ENCODE peak calls at places on chromosome 20, in five cellular contexts. O is BE2C; F is CD8-positive, alpha-beta T cell; I is MM.1S; D is effector memory CD4-positive, alpha-beta T cell. Q is an unnamed sample.

GRCh38 chr20:3276400-3277015 is 37.5 kb upstream of the SLC4A11 start:
- DNase-seq in O (no peak), F (no peak), I (peak; percentile 25), D (no peak), Q (peak; percentile 64)

GRCh38 chr20:19977373-19977770 is 39.8 kb upstream of the NAA20 start:
- DNase-seq in O (no peak), F (no peak), I (no peak), D (no peak), Q (no peak)

GRCh38 chr20:53736757-53737403 is 143.2 kb upstream of the ZNF217 start:
- DNase-seq in O (no peak), F (no peak), I (peak; percentile 52), D (no peak), Q (peak; percentile 56)

GRCh38 chr20:10984899-10985298 is 311.1 kb upstream of the JAG1 start:
- DNase-seq in O (no peak), F (no peak), I (no peak), D (no peak), Q (no peak)

GRCh38 chr20:50379049-50379990 is 130.9 kb upstream of the PTPN1 start:
- DNase-seq in O (peak; percentile 66), F (no peak), I (no peak), D (no peak), Q (no peak)

GRCh38 chr20:50191065-50191565 is 485 bp downstream of the CEBPB start:
- DNase-seq in O (peak; percentile 63), F (peak; percentile 51), I (peak; percentile 61), D (peak; percentile 27), Q (no peak)

GRCh38 chr20:52012093-52012492 is 179.5 kb downstream of the ZFP64 start:
- DNase-seq in O (no peak), F (no peak), I (no peak), D (no peak), Q (no peak)

GRCh38 chr20:51366155-51366886 is 176.2 kb downstream of the NFATC2 start:
- DNase-seq in O (no peak), F (no peak), I (no peak), D (no peak), Q (no peak)

GRCh38 chr20:40637176-40637575 is 51.9 kb downstream of the MAFB start:
- DNase-seq in O (no peak), F (no peak), I (no peak), D (no peak), Q (no peak)

GRCh38 chr20:8353512-8353911 is 221.4 kb downstream of the PLCB1 start:
- DNase-seq in O (no peak), F (no peak), I (no peak), D (no peak), Q (no peak)

GRCh38 chr20:48824830-48825550 is 2.8 kb downstream of the PREX1 start:
- DNase-seq in O (no peak), F (no peak), I (no peak), D (no peak), Q (peak; percentile 35)

GRCh38 chr20:41344477-41344876 is 3.9 kb downstream of the LPIN3 start:
- DNase-seq in O (no peak), F (no peak), I (no peak), D (no peak), Q (peak; percentile 36)

GRCh38 chr20:17661121-17661744 is 20.8 kb downstream of the RRBP1 start:
- DNase-seq in O (no peak), F (no peak), I (no peak), D (no peak), Q (no peak)

GRCh38 chr20:44959082-44959895 is 908 bp downstream of the TOMM34 start:
- DNase-seq in O (no peak), F (peak; percentile 76), I (peak; percentile 56), D (no peak), Q (peak; percentile 44)

GRCh38 chr20:19433371-19434316 is 221.2 kb downstream of the SLC24A3 start:
- DNase-seq in O (no peak), F (no peak), I (no peak), D (no peak), Q (no peak)

GRCh38 chr20:51306521-51307358 is 235.8 kb downstream of the NFATC2 start:
- DNase-seq in O (peak; percentile 79), F (peak; percentile 69), I (peak; percentile 68), D (peak; percentile 37), Q (peak; percentile 92)

GRCh38 chr20:59752704-59753460 is 148.5 kb downstream of the PHACTR3 start:
- DNase-seq in O (no peak), F (no peak), I (peak; percentile 69), D (no peak), Q (no peak)

GRCh38 chr20:42074944-42075343 is 456.8 kb upstream of the CHD6 start:
- DNase-seq in O (no peak), F (no peak), I (no peak), D (no peak), Q (no peak)

GRCh38 chr20:41249781-41250281 is 67.7 kb downstream of the ZHX3 start:
- DNase-seq in O (peak; percentile 21), F (no peak), I (no peak), D (no peak), Q (peak; percentile 70)

GRCh38 chr20:10540636-10541493 is 105.8 kb downstream of the SLX4IP start:
- DNase-seq in O (no peak), F (no peak), I (no peak), D (no peak), Q (no peak)

GRCh38 chr20:32823078-32823477 is 3.3 kb downstream of the MAPRE1 start:
- DNase-seq in O (no peak), F (no peak), I (no peak), D (no peak), Q (peak; percentile 32)

GRCh38 chr20:32902456-32903420 is 44.0 kb downstream of the EFCAB8 start:
- DNase-seq in O (peak; percentile 60), F (peak; percentile 71), I (peak; percentile 64), D (peak; percentile 62), Q (peak; percentile 90)

GRCh38 chr20:25480156-25480555 is 72.7 kb downstream of the GINS1 start:
- DNase-seq in O (no peak), F (no peak), I (no peak), D (no peak), Q (no peak)

GRCh38 chr20:46025376-46025783 is 3.6 kb upstream of the SLC12A5 start:
- DNase-seq in O (no peak), F (no peak), I (no peak), D (no peak), Q (no peak)
- H3K27me3 ChIP-seq in O (peaks cover 34% of the 10 kb centered on the region), F (peaks cover 18% of the 10 kb centered on the region), I (peaks cover 58% of the 10 kb centered on the region), D (peaks cover 34% of the 10 kb centered on the region), Q (peaks cover 69% of the 10 kb centered on the region)

GRCh38 chr20:1946762-1947534 is 46.9 kb downstream of the PDYN start:
- DNase-seq in O (no peak), F (no peak), I (no peak), D (no peak), Q (peak; percentile 91)
- H3K27me3 ChIP-seq in O (no peaks in the 10 kb centered on the region), F (no peaks in the 10 kb centered on the region), I (no peaks in the 10 kb centered on the region), D (no peaks in the 10 kb centered on the region), Q (peaks cover 21% of the 10 kb centered on the region)

GRCh38 chr20:36094497-36094896 is 60.0 kb upstream of the EPB41L1 start:
- DNase-seq in O (no peak), F (no peak), I (no peak), D (no peak), Q (peak; percentile 59)
- H3K27me3 ChIP-seq in O (peaks cover 31% of the 10 kb centered on the region), F (peaks cover 8% of the 10 kb centered on the region), I (no peaks in the 10 kb centered on the region), D (peaks cover 19% of the 10 kb centered on the region), Q (peaks cover 67% of the 10 kb centered on the region)

GRCh38 chr20:47338131-47338628 is 18.3 kb downstream of the ZMYND8 start:
- DNase-seq in O (no peak), F (no peak), I (no peak), D (no peak), Q (no peak)

GRCh38 chr20:47334022-47334551 is 22.4 kb downstream of the ZMYND8 start:
- DNase-seq in O (no peak), F (no peak), I (no peak), D (no peak), Q (no peak)

GRCh38 chr20:47335251-47336012 is 21.1 kb downstream of the ZMYND8 start:
- DNase-seq in O (no peak), F (no peak), I (no peak), D (no peak), Q (no peak)

GRCh38 chr20:47337413-47337812 is 19.1 kb downstream of the ZMYND8 start:
- DNase-seq in O (no peak), F (no peak), I (no peak), D (no peak), Q (no peak)

GRCh38 chr20:47336013-47336754 is 20.3 kb downstream of the ZMYND8 start:
- DNase-seq in O (no peak), F (no peak), I (no peak), D (no peak), Q (no peak)
- H3K27me3 ChIP-seq in O (no peaks in the 10 kb centered on the region), F (no peaks in the 10 kb centered on the region), I (no peaks in the 10 kb centered on the region), D (no peaks in the 10 kb centered on the region), Q (no peaks in the 10 kb centered on the region)

DNA sequence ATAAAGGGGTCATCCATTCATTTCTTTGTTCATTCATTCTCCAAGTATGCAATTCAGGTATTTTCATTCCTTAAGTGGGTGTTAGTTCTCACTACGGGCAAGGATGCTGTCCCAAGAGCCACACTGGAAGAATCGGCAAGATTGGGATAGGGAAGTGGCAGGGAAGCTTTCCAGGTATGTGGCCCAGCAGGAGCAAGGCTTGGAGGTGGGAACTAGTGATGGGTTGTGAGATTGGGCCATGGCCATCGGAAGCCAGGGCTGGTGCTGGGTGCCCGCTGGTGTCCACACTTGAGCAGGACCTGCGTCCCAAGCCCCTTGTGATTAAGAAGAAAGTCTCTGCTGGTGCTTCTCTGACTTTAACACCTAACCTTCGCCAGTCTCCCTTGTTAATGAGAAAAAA is 15.1 kb downstream of the VSTM2L start:
- DNase-seq in O (no peak), F (no peak), I (no peak), D (no peak), Q (peak; percentile 59)
- H3K27me3 ChIP-seq in O (no peaks in the 10 kb centered on the region), F (no peaks in the 10 kb centered on the region), I (peaks cover 52% of the 10 kb centered on the region), D (no peaks in the 10 kb centered on the region), Q (peaks cover 3% of the 10 kb centered on the region)

DNA sequence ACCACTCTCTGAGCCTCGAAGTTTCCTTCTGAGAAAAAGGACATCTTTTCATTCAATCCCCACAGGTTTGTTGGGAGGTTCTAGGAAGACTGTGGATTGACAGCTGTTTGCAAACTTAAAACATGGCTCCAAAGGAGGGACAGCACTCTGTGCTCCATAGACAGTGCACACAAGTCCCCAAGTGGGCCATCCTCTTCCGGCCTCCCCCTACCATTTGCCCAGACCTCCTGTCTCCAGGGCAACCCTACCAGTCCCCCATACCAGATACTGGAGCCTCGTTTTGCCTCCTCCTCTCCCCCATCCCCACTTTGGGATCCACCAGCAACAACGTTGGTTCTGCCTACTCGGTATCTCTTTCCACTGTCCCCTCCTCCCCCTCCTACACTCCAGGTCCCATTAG is 8.5 kb upstream of the DLGAP4 start:
- DNase-seq in O (no peak), F (no peak), I (no peak), D (no peak), Q (no peak)
- H3K27me3 ChIP-seq in O (no peaks in the 10 kb centered on the region), F (peaks cover 5% of the 10 kb centered on the region), I (peaks cover 44% of the 10 kb centered on the region), D (no peaks in the 10 kb centered on the region), Q (no peaks in the 10 kb centered on the region)

Q was measured in H7.